ENCODE peak calls at places on chromosomes 13 and 19, in four cellular contexts. S is effector memory CD4-positive, alpha-beta T cell; O is IMR-90; A is Caco-2. Y is an unnamed sample. For H3K36me3 and H3K27me3, the result is how much of the 10 kb centered on the place peaks cover.

GRCh38 chr19:52170863-52171320 is 529 bp downstream of the ZNF836 start:
- DNase-seq in A (no peak), O (no peak), S (no peak), Y (peak)

GRCh38 chr19:12626958-12627357 is 16.2 kb downstream of the ZNF791 start:
- DNase-seq in O (no peak), A (no peak), S (no peak), Y (no peak)

GRCh38 chr13:54574791-54575190 is 1546.2 kb downstream of the OLFM4 start:
- DNase-seq in A (no peak), O (no peak), S (no peak), Y (no peak)

GRCh38 chr13:98548230-98548629 is 28.7 kb downstream of the STK24 start:
- DNase-seq in O (peak), A (no peak), S (no peak), Y (no peak)

GRCh38 chr13:23996456-23996855 is 99.2 kb upstream of the C1QTNF9B start:
- DNase-seq in O (no peak), S (no peak), A (no peak), Y (no peak)

GRCh38 chr19:21922276-21922675 is 86.3 kb upstream of the ZNF43 start:
- DNase-seq in S (no peak), A (no peak), O (no peak), Y (no peak)

GRCh38 chr13:42395066-42395821 is 123.3 kb downstream of the AKAP11 start:
- DNase-seq in A (no peak), O (no peak), S (no peak), Y (no peak)

GRCh38 chr13:111027481-111028439 is 87.3 kb upstream of the ARHGEF7 start:
- DNase-seq in A (no peak), S (no peak), O (peak), Y (no peak)

GRCh38 chr13:100872761-100873160 is 198.2 kb upstream of the TMTC4 start:
- DNase-seq in S (no peak), A (no peak), O (peak), Y (peak)

GRCh38 chr13:103243495-103243894 is 177.3 kb upstream of the SLC10A2 start:
- DNase-seq in S (no peak), O (no peak), A (no peak), Y (no peak)

GRCh38 chr19:17415107-17415506 is 4.7 kb upstream of the MVB12A start:
- DNase-seq in S (no peak), A (no peak), O (no peak), Y (no peak)

GRCh38 chr19:17021793-17022590 is 4.6 kb downstream of the CPAMD8 start:
- DNase-seq in O (peak), A (peak), S (no peak), Y (no peak)

GRCh38 chr13:100491164-100491847 is 97.3 kb downstream of the GGACT start:
- DNase-seq in S (no peak), O (peak), A (no peak), Y (peak)

GRCh38 chr19:13441810-13442512 is 64.3 kb downstream of the CACNA1A start:
- DNase-seq in S (no peak), A (peak), O (peak), Y (peak)

GRCh38 chr13:98927954-98928927 is 49.6 kb downstream of the DOCK9 start:
- DNase-seq in S (no peak), O (peak), A (peak), Y (peak)

GRCh38 chr19:42441047-42441440 is 1.7 kb downstream of the CXCL17 start:
- DNase-seq in O (no peak), S (peak), A (peak), Y (no peak)

GRCh38 chr19:953501-954271 is 27.9 kb downstream of the ARID3A start:
- DNase-seq in O (no peak), A (no peak), S (no peak), Y (no peak)

GRCh38 chr19:33438016-33438671 is 64.6 kb downstream of the CEBPG start:
- DNase-seq in S (no peak), A (peak), O (peak), Y (peak)

GRCh38 chr19:3770136-3771032 is 1.6 kb downstream of the RAX2 start:
- DNase-seq in A (no peak), S (no peak), O (no peak), Y (no peak)

GRCh38 chr13:111245781-111246384 is 74.6 kb upstream of the TEX29 start:
- DNase-seq in A (no peak), O (peak), S (no peak), Y (no peak)

GRCh38 chr19:42068756-42069571 is 1.0 kb downstream of the GRIK5 start:
- DNase-seq in A (no peak), S (no peak), O (no peak), Y (no peak)

GRCh38 chr13:40922437-40923040 is 96.6 kb downstream of the ELF1 start:
- DNase-seq in A (peak), S (no peak), O (no peak), Y (no peak)

GRCh38 chr13:40588101-40588500 is 78.3 kb downstream of the FOXO1 start:
- DNase-seq in S (no peak), A (no peak), O (no peak), Y (no peak)

GRCh38 chr19:20072936-20073335 is 4.9 kb upstream of the ZNF90 start:
- DNase-seq in O (no peak), A (no peak), S (no peak), Y (no peak)

GRCh38 chr19:20078696-20079095 is 896 bp downstream of the ZNF90 start:
- DNase-seq in O (peak), S (no peak), A (no peak), Y (peak)

GRCh38 chr19:20079487-20079886 is 1.7 kb downstream of the ZNF90 start:
- DNase-seq in A (no peak), O (no peak), S (no peak), Y (no peak)

GRCh38 chr19:20077791-20078463 is at the start of gene ZNF90:
- DNase-seq in A (peak), O (peak), S (peak), Y (peak)
- H3K4me3 ChIP-seq in A (peak), O (peak), S (peak), Y (peak)

DNA sequence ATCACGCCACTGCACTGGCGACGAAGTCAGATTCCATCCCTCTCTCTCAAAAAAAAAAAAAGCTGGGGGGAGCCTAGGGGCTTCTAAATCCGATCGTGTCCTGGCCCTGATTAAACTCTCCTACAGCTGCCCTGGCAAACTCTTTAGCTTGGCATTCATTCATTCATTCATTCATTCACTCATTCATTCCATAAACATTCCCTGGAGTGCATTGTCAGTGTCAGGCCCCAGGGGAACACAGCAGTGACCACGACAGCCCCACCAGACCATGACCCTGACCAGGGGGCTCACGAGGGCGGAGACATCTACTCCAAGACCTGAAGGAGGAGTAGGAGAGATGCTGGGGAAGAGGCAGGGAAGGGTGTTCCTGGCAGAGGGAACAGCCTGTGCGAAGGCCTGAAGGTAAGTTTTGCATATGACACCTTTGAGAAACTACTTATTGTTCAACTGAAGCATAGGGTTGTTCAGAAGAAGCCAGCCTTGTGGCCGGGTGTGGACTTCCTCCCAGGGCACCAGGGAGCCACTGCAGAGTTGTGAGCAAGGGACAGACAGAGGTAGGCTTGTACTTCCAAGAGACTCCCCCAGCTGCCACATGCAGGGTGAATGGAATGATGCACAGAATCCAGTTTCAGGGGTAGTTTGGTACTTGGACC is 24.5 kb downstream of the CEACAM16 start:
- DNase-seq in S (no peak), O (no peak), A (no peak), Y (no peak)
- H3K36me3 ChIP-seq in S (under half), O (under half), A (under half), Y (under half)

GRCh38 chr19:49133621-49134454 is 14.5 kb downstream of the PPFIA3 start:
- DNase-seq in A (no peak), S (no peak), O (peak), Y (no peak)
- H3K27me3 ChIP-seq in A (under half), S (under half), O (under half), Y (under half)

DNA sequence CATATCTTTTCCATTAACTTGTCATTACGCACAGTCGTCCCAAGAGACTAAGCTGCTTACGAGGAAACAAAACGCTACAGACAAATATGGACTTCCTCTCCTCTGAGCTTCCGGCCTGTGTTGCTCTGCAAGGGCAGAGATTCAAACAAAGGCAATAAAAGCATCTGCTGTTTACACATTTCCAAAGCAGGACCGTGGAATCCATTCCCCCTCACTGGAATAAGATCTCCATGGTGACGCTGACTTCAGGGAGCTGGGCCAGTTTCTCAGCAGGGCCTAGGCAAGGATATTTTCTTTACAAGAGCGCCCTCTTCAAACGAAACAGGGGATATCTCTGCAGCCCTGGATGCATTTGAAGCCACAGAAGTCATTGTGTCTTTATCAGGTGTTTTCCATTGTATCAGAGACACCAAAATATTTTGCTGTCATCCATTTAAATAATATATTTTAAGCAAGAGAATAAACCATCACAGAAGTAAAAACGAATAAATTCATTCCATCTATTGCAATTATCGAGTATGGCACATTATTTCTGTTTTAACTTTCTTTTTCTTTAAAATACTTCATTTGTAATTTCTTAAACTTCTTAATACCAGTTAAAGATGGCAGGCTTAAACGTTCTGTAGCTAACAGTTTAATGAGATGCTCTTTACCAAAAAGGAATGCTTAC is 177.5 kb downstream of the DCLK1 start:
- DNase-seq in S (no peak), A (peak), O (peak), Y (peak)
- H3K4me3 ChIP-seq in S (no peak), A (no peak), O (no peak), Y (no peak)

GRCh38 chr19:36236304-36236945 is 21.5 kb downstream of the ZNF146 start:
- DNase-seq in S (no peak), A (no peak), O (no peak), Y (no peak)

GRCh38 chr19:36236946-36237310 is 22.0 kb downstream of the ZNF146 start:
- DNase-seq in A (no peak), S (no peak), O (no peak), Y (no peak)
- H3K36me3 ChIP-seq in A (under half), S (half or more), O (half or more), Y (half or more)

GRCh38 chr19:2723345-2723715 is 2.2 kb upstream of the DIRAS1 start:
- DNase-seq in A (no peak), O (no peak), S (no peak), Y (no peak)

GRCh38 chr19:2722541-2723344 is 1.6 kb upstream of the DIRAS1 start:
- DNase-seq in O (peak), S (no peak), A (no peak), Y (peak)

GRCh38 chr19:2726160-2726855 is 5.1 kb upstream of the DIRAS1 start:
- DNase-seq in A (no peak), O (no peak), S (no peak), Y (no peak)

GRCh38 chr19:2723747-2724146 is 2.6 kb upstream of the DIRAS1 start:
- DNase-seq in A (no peak), O (no peak), S (no peak), Y (no peak)

DNA sequence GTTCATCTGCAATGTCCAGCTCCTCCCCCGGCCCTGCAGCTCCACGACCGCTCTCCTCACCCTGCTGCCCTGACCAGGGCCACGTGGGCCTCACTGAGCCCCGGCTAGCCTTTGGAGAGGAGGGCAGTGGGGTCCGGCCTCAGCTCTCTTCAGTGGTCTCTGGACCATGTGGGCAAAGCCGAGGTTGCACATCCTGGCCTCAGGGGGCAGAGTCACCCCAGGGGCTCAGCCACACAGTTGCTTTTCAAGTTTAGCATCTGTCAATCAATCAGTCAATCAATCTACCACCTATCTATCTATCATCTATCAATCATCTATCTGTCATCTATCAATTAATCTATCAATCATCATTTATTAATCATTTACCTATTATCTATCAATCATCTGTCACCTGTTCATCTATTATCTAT is 3.0 kb upstream of the DIRAS1 start:
- DNase-seq in A (no peak), O (no peak), S (no peak), Y (no peak)
- H3K27me3 ChIP-seq in A (under half), O (under half), S (under half), Y (under half)

GRCh38 chr13:32153056-32153455 is 121.5 kb downstream of the FRY start:
- DNase-seq in S (no peak), A (no peak), O (peak), Y (no peak)

GRCh38 chr13:32150794-32151193 is 119.2 kb downstream of the FRY start:
- DNase-seq in S (no peak), O (peak), A (no peak), Y (peak)

GRCh38 chr13:32147193-32147592 is 115.6 kb downstream of the FRY start:
- DNase-seq in S (no peak), O (no peak), A (no peak), Y (no peak)

GRCh38 chr13:32147976-32148375 is 116.4 kb downstream of the FRY start:
- DNase-seq in O (no peak), A (no peak), S (no peak), Y (no peak)

DNA sequence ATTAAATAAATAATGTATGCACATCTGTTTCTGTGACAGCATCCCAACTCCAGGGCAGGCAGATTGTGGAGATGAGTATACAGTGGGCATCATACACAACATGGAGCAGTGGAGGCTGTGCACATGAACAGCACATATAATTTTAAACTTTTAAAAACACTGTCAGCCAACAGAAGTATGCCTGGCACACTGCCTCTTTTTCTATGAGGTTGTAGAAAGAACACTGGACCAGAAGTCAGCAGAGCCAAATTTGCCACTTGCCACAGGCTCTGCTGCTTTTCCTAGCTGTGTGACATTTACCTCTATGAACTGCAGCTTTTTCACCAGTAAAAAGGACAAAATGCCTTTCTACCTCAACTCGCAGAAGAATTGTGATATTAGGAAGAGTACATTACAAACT is 118.7 kb downstream of the FRY start:
- DNase-seq in O (peak), S (no peak), A (no peak), Y (peak)
- H3K4me3 ChIP-seq in O (no peak), S (no peak), A (no peak), Y (no peak)

GRCh38 chr13:95060120-95060519 is 241.1 kb downstream of the ABCC4 start:
- DNase-seq in O (no peak), A (no peak), S (no peak), Y (no peak)
- H3K36me3 ChIP-seq in O (under half), A (under half), S (under half), Y (under half)

Y was measured in MG63.